ENCODE peak calls at places on chromosomes 2 and 18, in six cellular contexts. D, F, X, C, G and Y are unnamed samples. For H3K4me1, the result is how much of the 10 kb centered on the place peaks cover.

GRCh38 chr2:98134138-98134537 is 47.2 kb downstream of the VWA3B start:
- DNase-seq in D (no peak), F (no peak), X (peak), C (peak), G (no peak), Y (no peak)

GRCh38 chr2:193712912-193713311 is 1518.2 kb upstream of the TMEFF2 start:
- DNase-seq in D (no peak), F (no peak), X (no peak), C (no peak), G (no peak), Y (no peak)

GRCh38 chr2:241741016-241741415 is 6.6 kb downstream of the D2HGDH start:
- DNase-seq in D (peak), F (peak), X (peak), C (no peak), G (peak), Y (no peak)

GRCh38 chr2:43067254-43068052 is 159.0 kb downstream of the ZFP36L2 start:
- DNase-seq in D (no peak), F (peak), X (no peak), C (no peak), G (no peak), Y (no peak)

GRCh38 chr2:237693281-237694039 is 66.1 kb downstream of the LRRFIP1 start:
- DNase-seq in D (peak), F (peak), X (peak), C (peak), G (peak), Y (no peak)

GRCh38 chr2:151916632-151917031 is 88.4 kb upstream of the ARL5A start:
- DNase-seq in D (no peak), F (no peak), X (no peak), C (no peak), G (no peak), Y (no peak)

GRCh38 chr18:79507546-79508480 is 112.1 kb downstream of the NFATC1 start:
- DNase-seq in D (peak), F (peak), X (peak), C (no peak), G (peak), Y (no peak)

GRCh38 chr2:102480273-102480672 is 7.2 kb downstream of the SLC9A4 start:
- DNase-seq in D (no peak), F (no peak), X (no peak), C (no peak), G (no peak), Y (no peak)

GRCh38 chr2:10097352-10098148 is 17.3 kb upstream of the CYS1 start:
- DNase-seq in D (peak), F (peak), X (peak), C (peak), G (peak), Y (peak)

GRCh38 chr18:70907673-70908072 is 618.8 kb downstream of the SOCS6 start:
- DNase-seq in D (peak), F (no peak), X (no peak), C (peak), G (peak), Y (no peak)

GRCh38 chr2:10530607-10531239 is 82.6 kb upstream of the ODC1 start:
- DNase-seq in D (no peak), F (peak), X (peak), C (no peak), G (no peak), Y (no peak)

GRCh38 chr2:233449071-233449901 is 95.0 kb downstream of the DGKD start:
- DNase-seq in D (peak), F (peak), X (peak), C (peak), G (peak), Y (no peak)

GRCh38 chr2:232132179-232132578 is 170.7 kb downstream of the DIS3L2 start:
- DNase-seq in D (peak), F (no peak), X (no peak), C (no peak), G (no peak), Y (no peak)

GRCh38 chr2:179235463-179236108 is 29.0 kb downstream of the SESTD1 start:
- DNase-seq in D (peak), F (no peak), X (peak), C (no peak), G (no peak), Y (no peak)

GRCh38 chr2:50335433-50335832 is 696.5 kb downstream of the NRXN1 start:
- DNase-seq in D (no peak), F (no peak), X (no peak), C (peak), G (no peak), Y (no peak)

GRCh38 chr2:237490805-237491194 is 3.7 kb downstream of the MLPH start:
- DNase-seq in D (no peak), F (no peak), X (no peak), C (no peak), G (no peak), Y (no peak)

GRCh38 chr18:73006331-73006730 is 138.5 kb upstream of the NETO1 start:
- DNase-seq in D (no peak), F (no peak), X (peak), C (no peak), G (no peak), Y (no peak)

GRCh38 chr2:174939046-174939445 is 66.1 kb downstream of the CHN1 start:
- DNase-seq in D (peak), F (no peak), X (peak), C (no peak), G (no peak), Y (no peak)

GRCh38 chr18:50745946-50746345 is 73.9 kb downstream of the MRO start:
- DNase-seq in D (no peak), F (no peak), X (no peak), C (no peak), G (no peak), Y (no peak)

GRCh38 chr2:141482697-141483096 is 648.1 kb downstream of the LRP1B start:
- DNase-seq in D (no peak), F (no peak), X (no peak), C (no peak), G (no peak), Y (no peak)

GRCh38 chr2:232697059-232697806 is at the start of gene GIGYF2:
- DNase-seq in D (peak), F (peak), X (peak), C (peak), G (peak), Y (peak)

GRCh38 chr18:46484971-46485370 is 172.0 kb downstream of the LOXHD1 start:
- DNase-seq in D (no peak), F (no peak), X (no peak), C (peak), G (no peak), Y (no peak)

GRCh38 chr18:3603460-3604259 is 153.7 kb downstream of the TGIF1 start:
- DNase-seq in D (peak), F (peak), X (peak), C (peak), G (peak), Y (peak)

GRCh38 chr2:216546646-216547403 is 48.2 kb downstream of the RPL37A start:
- DNase-seq in D (no peak), F (peak), X (peak), C (no peak), G (no peak), Y (no peak)

GRCh38 chr2:54574860-54575247 is 118.7 kb downstream of the SPTBN1 start:
- DNase-seq in D (no peak), F (no peak), X (no peak), C (no peak), G (no peak), Y (no peak)
- H3K4me2 ChIP-seq in D (peak), F (no peak), X (no peak), C (no peak), G (peak), Y (peak)

DNA sequence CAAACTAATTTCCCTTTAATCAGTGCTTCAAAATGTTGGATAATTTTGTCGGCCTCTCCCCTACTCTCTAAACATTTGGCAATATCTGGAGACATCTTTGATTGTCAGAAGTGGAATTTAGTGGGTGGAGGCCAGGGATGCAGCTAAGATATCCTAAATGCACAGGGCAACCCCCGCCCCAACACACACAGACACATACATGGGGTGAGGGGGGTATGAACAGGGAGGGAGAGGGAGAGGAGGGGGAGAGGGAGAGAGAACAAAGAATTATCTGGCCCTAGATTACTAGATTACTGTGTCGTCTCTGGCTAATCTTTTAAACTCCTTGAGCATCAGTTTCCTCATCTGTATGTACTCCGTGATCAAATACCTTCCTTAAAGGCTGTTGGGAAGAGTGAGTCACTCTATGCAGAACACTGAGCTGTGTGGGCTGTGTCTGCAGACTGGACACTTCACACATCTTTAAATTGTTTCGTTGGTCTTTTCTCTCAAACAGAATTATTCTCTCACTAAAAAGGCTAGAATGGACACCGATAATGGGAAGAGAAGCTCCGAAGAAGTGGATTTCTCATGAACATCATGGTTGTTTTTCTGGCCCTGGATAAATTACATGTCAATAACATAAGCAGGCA is 2.9 kb downstream of the RNF149 start:
- DNase-seq in D (peak), F (peak), X (peak), C (no peak), G (no peak), Y (no peak)
- H3K4me1 ChIP-seq in D (under half), F (under half), X (under half), C (under half), G (half or more), Y (half or more)

GRCh38 chr2:201880620-201881381 is 74.5 kb downstream of the CDK15 start:
- DNase-seq in D (peak), F (peak), X (peak), C (no peak), G (no peak), Y (no peak)

GRCh38 chr2:201882353-201883095 is 76.2 kb downstream of the CDK15 start:
- DNase-seq in D (peak), F (no peak), X (peak), C (peak), G (no peak), Y (peak)

GRCh38 chr2:201881382-201881720 is 75.0 kb downstream of the CDK15 start:
- DNase-seq in D (no peak), F (no peak), X (peak), C (no peak), G (no peak), Y (no peak)

GRCh38 chr2:201879986-201880385 is 73.6 kb downstream of the CDK15 start:
- DNase-seq in D (no peak), F (no peak), X (peak), C (no peak), G (no peak), Y (no peak)

DNA sequence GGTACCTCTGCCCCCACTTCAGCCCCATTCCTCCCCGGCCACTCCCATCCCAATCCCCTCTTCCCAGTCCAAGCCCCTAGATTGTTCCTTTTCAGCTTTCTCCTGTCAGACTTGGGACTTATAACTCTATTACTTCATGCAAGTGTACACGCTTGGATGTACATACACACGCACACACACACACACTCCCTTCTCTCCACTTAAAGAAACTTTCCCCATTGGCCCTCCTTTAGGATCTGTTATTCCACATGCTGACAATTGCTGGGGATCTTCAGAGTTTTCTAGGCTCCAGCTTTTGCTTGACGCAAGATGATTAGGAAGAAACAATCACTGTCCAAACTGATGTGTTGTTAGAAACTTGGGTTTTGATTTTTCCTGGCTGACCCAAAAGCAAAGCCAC is 75.4 kb downstream of the CDK15 start:
- DNase-seq in D (no peak), F (no peak), X (no peak), C (no peak), G (no peak), Y (no peak)
- H3K4me2 ChIP-seq in D (peak), F (peak), X (no peak), C (no peak), G (no peak), Y (peak)

GRCh38 chr2:171132086-171132485 is 28.6 kb downstream of the TLK1 start:
- DNase-seq in D (no peak), F (no peak), X (no peak), C (peak), G (no peak), Y (no peak)

GRCh38 chr2:171139860-171140259 is 20.8 kb downstream of the TLK1 start:
- DNase-seq in D (no peak), F (no peak), X (no peak), C (peak), G (no peak), Y (no peak)

GRCh38 chr2:171141320-171141719 is 19.4 kb downstream of the TLK1 start:
- DNase-seq in D (no peak), F (no peak), X (peak), C (no peak), G (no peak), Y (no peak)

GRCh38 chr2:171134624-171135230 is 26.0 kb downstream of the TLK1 start:
- DNase-seq in D (no peak), F (no peak), X (no peak), C (no peak), G (no peak), Y (no peak)

GRCh38 chr2:171136024-171136423 is 24.7 kb downstream of the TLK1 start:
- DNase-seq in D (no peak), F (no peak), X (no peak), C (no peak), G (no peak), Y (no peak)
- H3K4me1 ChIP-seq in D (under half), F (under half), X (under half), C (under half), G (under half), Y (under half)

GRCh38 chr2:153408708-153409107 is 69.9 kb downstream of the RPRM start:
- DNase-seq in D (peak), F (no peak), X (no peak), C (no peak), G (no peak), Y (no peak)

GRCh38 chr2:153405196-153405595 is 73.4 kb downstream of the RPRM start:
- DNase-seq in D (no peak), F (no peak), X (no peak), C (no peak), G (no peak), Y (no peak)

GRCh38 chr2:153403937-153404336 is 74.6 kb downstream of the RPRM start:
- DNase-seq in D (no peak), F (peak), X (no peak), C (no peak), G (no peak), Y (no peak)

GRCh38 chr2:153404792-153405191 is 73.8 kb downstream of the RPRM start:
- DNase-seq in D (no peak), F (no peak), X (no peak), C (no peak), G (no peak), Y (no peak)
- H3K4me2 ChIP-seq in D (no peak), F (no peak), X (no peak), C (no peak), G (no peak), Y (no peak)

DNA sequence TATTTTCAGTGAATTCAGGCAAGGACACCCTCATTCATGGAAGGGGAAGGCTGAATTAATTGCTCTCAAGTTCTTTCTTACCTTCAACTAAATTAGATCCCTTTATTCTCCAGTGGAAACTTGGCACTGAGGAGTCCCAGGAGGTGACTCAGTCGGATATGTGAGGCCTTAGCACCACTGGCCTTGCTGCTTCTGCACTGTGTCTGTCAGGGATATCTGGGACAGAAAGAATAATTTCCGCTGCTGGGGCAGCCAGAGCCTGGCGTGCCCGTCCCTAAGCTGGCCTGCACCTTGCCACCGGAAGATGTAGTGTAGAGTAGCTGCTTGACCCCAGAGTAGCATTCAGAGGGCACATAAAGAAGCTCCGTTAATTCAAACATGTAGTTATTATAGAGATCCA is 53.4 kb downstream of the LIMS1 start:
- DNase-seq in D (peak), F (peak), X (peak), C (no peak), G (no peak), Y (no peak)
- H3K4me1 ChIP-seq in D (half or more), F (under half), X (under half), C (under half), G (under half), Y (under half)

DNA sequence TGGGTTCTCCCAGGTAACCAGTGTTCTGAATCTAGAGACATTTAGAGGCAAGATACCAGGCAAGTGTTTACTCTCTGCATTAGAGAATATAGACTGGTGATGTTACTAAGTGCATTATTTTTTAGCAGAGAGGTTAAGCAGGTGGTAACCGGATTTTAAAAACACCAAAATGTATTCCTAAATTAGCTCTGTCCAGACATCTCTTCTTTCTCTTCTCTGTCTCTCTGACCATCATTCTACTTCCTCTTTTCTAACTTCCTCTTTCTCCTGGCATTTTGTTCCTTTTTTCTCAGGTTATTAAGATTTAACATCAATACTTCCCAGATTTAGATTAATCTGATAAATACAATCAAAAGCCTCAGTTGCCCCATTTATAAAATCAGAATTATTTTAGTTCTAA is 31.7 kb upstream of the DYNC1I2 start:
- DNase-seq in D (no peak), F (no peak), X (no peak), C (no peak), G (no peak), Y (no peak)
- H3K4me2 ChIP-seq in D (no peak), F (no peak), X (no peak), C (no peak), G (no peak), Y (no peak)